ENCODE peak calls at places on chromosomes 13 and 19, in ten cellular contexts. O is cardiac muscle cell, V is heart right ventricle, Y is K562, B is MCF 10A, J is B cell, D is upper lobe of right lung, Z is lower lobe of right lung, T is BJ, M is neural crest cell. R is an unnamed sample.

GRCh38 chr19:12365372-12366162 is at the start of gene ZNF442:
- DNase-seq in Y (peak), B (peak), O (peak), M (peak), T (peak), J (peak), Z (peak), D (peak), V (peak), R (peak)

GRCh38 chr19:11008111-11008510 is 47.3 kb downstream of the SMARCA4 start:
- DNase-seq in T (no peak), O (no peak), V (no peak), Z (no peak), J (no peak), B (no peak), M (no peak), Y (no peak), D (no peak), R (no peak)

GRCh38 chr13:108227651-108228272 is 9.6 kb downstream of the ABHD13 start:
- DNase-seq in T (no peak), J (no peak), O (peak), Y (peak), Z (no peak), V (no peak), B (peak), M (peak), D (no peak), R (no peak)

GRCh38 chr19:17330546-17331253 is 4.0 kb downstream of the ANO8 start:
- DNase-seq in O (no peak), Y (no peak), B (no peak), V (no peak), Z (no peak), M (no peak), J (no peak), D (no peak), T (no peak), R (no peak)

GRCh38 chr19:55157064-55157908 is at the start of gene TNNI3:
- DNase-seq in Y (peak), B (no peak), D (no peak), Z (no peak), O (no peak), V (peak), J (no peak), M (no peak), T (no peak), R (no peak)

GRCh38 chr19:30318936-30319335 is 53.2 kb upstream of the ZNF536 start:
- DNase-seq in Z (no peak), O (no peak), D (no peak), T (no peak), V (no peak), J (no peak), Y (no peak), B (no peak), M (no peak), R (no peak)

GRCh38 chr13:74115138-74115537 is 19.1 kb downstream of the KLF12 start:
- DNase-seq in D (no peak), J (no peak), B (no peak), Z (no peak), V (no peak), M (no peak), O (peak), T (no peak), Y (no peak), R (no peak)

GRCh38 chr13:111968611-111969010 is 98.3 kb upstream of the SOX1 start:
- DNase-seq in D (no peak), B (no peak), T (no peak), M (no peak), Z (no peak), O (no peak), V (no peak), Y (no peak), J (no peak), R (no peak)

GRCh38 chr13:42378383-42378780 is 106.4 kb downstream of the AKAP11 start:
- DNase-seq in T (no peak), O (no peak), V (no peak), Z (no peak), J (no peak), D (no peak), Y (no peak), M (no peak), B (no peak), R (no peak)

GRCh38 chr19:52590728-52591127 is 20.6 kb downstream of the ZNF701 start:
- DNase-seq in J (no peak), V (no peak), B (no peak), Y (no peak), M (no peak), O (no peak), Z (no peak), D (no peak), T (no peak), R (no peak)
- TF ChIP-seq CTCF in J (no peak), V (peak), B (no peak), Y (no peak), M (peak), O (no peak), Z (no peak), D (no peak), T (no peak), R (no peak)

DNA sequence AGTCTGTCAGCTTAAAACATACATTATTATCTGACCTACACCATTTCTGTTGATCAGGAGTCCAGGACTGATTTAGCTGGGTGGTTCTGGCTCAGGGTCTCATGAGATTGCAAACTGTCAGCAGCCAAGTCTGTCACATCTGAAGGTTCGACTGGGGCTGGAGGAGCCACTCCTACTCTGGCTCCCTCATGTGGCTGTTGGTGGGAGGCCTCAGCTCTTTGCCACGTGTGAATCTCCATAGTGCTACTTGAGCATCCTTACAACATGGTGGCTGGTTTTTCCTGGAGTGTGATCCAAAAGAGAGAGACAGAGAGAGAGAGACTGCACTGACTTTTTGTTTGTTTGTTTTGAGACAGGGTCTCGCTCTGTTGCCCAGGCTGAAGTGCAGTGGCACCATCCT is 63.6 kb upstream of the NFIC start:
- DNase-seq in Z (no peak), B (no peak), O (no peak), T (no peak), D (no peak), J (no peak), M (no peak), V (no peak), Y (peak), R (no peak)
- TF ChIP-seq CTCF in Z (no peak), B (no peak), O (no peak), T (no peak), D (no peak), J (no peak), M (peak), V (no peak), Y (peak), R (no peak)

DNA sequence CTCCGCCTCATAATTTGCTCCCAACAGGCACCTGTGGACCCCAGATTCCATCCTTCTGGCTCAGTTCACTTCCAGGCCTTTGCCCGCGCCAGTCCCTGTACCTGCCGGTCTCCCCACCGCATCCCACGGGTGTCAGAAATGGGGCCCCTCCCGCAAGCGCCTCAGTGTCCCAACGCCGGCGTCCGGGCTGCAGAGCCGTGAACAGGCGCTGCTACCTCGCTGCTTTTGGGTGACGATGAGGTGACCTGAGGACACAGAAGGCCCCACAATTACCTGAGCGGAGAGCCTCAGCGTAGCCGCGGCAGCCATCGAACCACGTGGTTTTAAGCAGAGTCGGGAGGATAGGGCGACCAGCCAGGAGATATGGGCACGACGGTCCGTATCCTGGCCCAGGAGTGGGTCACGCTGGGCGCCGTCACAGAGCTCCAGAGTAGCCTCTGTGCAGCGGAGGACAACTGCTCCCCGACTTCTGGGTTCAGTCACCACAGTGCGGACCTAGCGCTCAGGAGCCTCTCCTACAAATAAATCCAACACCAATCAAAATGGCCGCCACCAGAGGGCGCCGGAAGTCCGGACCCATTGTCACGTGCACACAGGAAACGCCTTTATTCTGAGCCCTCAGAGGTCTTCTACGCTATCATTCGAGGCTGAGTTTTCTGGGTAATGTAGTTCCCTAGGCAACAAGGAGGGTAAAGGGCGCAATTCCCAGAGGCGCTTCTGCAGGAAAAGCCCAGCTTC is at the start of gene ZNF814:
- DNase-seq in Z (peak), T (peak), V (peak), D (peak), O (peak), B (no peak), J (peak), Y (peak), M (peak), R (peak)
- TF ChIP-seq CTCF in Z (peak), T (peak), V (peak), D (peak), O (peak), B (peak), J (peak), Y (no peak), M (peak), R (no peak)

DNA sequence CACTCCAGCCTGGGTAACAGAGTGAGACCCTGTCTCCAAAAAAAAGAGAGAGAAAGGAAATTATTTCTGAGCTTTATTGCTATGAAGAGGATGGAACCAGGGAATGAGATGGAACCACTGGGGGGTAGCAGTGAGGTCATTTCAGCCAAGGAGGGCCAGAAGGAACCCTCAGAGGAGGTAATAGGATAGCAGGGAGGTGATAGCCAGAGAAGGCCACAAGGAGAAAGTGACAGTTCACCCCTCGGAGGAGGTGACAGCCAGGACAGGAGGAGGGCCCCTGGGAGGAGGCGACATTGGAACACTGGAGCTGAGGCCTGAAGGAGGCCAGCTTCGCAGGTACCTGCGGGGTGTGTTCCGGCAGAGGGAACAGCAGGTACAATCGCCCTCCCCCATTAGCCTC is 695 bp upstream of the PGPEP1 start:
- DNase-seq in M (no peak), J (no peak), Z (no peak), D (no peak), Y (peak), T (no peak), O (no peak), V (no peak), B (no peak), R (no peak)
- TF ChIP-seq CTCF in M (peak), J (no peak), Z (no peak), D (no peak), Y (peak), T (peak), O (peak), V (peak), B (no peak), R (no peak)

DNA sequence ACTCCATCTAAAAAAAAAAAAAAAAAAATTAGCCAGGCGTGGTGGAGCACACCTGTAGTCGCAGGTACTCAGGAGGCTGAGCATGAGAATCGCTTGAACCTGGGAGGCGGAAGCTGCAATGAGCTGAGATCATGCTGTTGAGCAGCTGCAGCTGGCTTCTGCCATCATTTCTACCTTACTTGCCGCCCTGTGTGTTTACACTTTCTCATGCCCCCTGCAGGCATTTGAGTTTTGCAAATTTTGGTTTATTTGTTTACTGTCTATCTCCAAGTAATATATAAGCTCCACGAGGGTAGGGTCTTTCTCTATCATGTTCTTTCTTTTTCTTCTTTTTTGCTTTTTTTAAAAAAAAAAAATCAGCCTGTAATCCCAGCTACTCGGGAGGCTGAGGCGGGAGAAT is 18.0 kb downstream of the CACNG6 start:
- DNase-seq in Z (no peak), M (no peak), Y (no peak), J (no peak), T (no peak), B (no peak), D (no peak), O (no peak), V (no peak), R (no peak)
- TF ChIP-seq CTCF in Z (no peak), M (no peak), Y (no peak), J (no peak), T (no peak), B (no peak), D (no peak), O (no peak), V (no peak), R (no peak)

DNA sequence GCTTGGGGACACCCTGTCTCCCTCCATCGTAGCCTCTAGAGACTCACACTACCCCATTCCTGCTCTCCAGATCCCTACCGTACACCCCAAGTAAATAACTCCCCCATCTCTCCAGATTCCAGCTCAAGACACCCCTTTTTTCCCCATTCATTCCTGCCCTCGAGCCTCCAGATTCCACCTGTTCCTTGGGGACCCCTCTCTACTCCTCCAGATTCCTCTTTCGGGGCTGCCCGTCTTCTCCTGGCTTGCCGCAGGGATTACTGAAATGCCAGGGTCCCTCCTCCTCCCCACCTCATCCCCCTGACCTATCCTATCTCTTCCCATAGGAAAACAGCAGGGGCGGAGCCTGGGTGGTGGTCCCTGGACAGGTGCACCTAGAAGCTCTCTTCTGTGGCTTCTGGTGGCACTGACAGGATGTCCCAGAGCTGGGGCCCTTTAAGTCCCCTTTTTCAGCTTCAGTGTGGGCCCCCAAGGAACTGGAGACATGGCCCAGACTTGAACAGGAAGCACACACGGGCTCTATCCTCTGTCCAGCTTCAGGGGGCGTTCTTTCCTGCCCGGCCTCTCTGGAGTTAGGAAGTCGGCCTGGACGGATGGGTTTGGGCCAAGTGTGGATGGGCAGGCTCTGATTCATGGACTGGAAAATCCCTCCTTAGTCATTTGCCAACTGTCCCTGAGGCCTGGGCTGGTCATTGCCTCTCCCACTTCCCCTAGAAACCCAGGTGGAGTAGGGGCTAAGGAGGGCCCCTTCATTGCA is 1.2 kb downstream of the ZSWIM4 start:
- DNase-seq in M (no peak), V (peak), D (peak), Y (no peak), Z (peak), T (peak), J (no peak), B (peak), O (peak), R (peak)
- TF ChIP-seq CTCF in M (no peak), V (peak), D (peak), Y (no peak), Z (peak), T (peak), J (no peak), B (peak), O (peak), R (no peak)

DNA sequence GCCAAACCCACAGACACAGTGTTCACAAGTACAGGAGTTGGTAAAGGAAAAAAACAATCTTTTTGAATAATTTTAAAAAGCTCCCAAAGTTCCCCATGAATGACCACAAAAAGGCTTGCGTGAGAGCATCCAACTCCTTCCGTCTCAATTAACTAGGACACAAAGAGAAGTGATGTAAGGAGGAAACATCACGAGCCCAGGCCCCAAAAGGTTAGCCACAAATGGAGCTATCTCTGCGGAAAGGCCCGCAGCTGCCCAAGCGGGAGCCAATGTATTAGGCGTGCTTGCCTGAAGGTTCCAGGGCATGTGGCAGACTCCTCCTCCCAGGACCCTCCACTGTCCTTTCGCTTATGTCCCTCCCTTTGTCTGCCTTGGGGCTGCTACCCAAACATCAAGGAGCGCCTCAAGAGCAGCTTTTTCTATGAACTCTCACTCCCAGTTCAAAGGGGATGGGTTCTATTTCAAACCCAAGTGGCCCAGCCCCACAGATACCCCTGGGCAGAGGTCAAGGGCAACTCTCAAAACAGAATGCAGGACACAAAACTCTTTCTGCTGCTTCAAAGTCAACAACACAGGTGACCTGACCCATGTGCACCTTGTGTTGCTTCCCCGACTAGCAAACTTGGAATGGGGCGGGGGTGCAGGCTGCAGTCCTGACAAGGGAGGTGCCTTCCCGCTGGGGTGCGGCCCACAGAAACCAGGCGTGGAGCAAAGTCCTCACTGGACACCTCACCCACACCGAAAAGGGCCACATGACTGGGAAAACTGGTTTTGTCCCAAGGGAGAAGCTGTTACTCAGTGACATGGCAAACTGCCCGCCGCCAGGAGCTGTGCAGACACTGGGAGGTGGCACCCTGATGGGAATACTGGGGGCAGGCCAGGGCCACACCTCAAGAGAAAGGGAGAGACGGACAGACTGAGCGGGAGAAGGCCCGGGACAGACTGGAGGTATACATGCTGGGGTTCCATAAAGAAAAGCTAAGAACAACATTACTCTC is 17.6 kb downstream of the ZC3H4 start:
- DNase-seq in J (no peak), Z (peak), Y (no peak), D (peak), V (peak), T (no peak), M (no peak), O (peak), B (peak), R (no peak)
- TF ChIP-seq CTCF in J (no peak), Z (no peak), Y (no peak), D (no peak), V (no peak), T (no peak), M (no peak), O (no peak), B (no peak), R (no peak)

GRCh38 chr19:1512671-1513491 is at the start of gene ADAMTSL5:
- DNase-seq in M (no peak), D (peak), B (peak), Y (peak), T (no peak), Z (no peak), V (peak), J (no peak), O (peak), R (no peak)
- TF ChIP-seq CTCF in M (peak), D (no peak), B (peak), Y (no peak), T (no peak), Z (no peak), V (peak), J (no peak), O (no peak), R (no peak)

GRCh38 chr19:7994114-7994513 is 11.3 kb downstream of the ELAVL1 start:
- DNase-seq in J (no peak), T (no peak), O (no peak), D (no peak), Y (no peak), B (no peak), V (no peak), Z (no peak), M (no peak), R (no peak)
- TF ChIP-seq CTCF in J (no peak), T (no peak), O (no peak), D (no peak), Y (no peak), B (no peak), V (no peak), Z (no peak), M (no peak), R (no peak)

GRCh38 chr13:83943530-83944279 is 61.4 kb upstream of the SLITRK1 start:
- DNase-seq in B (no peak), V (no peak), T (no peak), O (peak), Z (no peak), D (no peak), M (no peak), J (no peak), Y (no peak), R (no peak)
- TF ChIP-seq CTCF in B (no peak), V (no peak), T (no peak), O (no peak), Z (no peak), D (no peak), M (no peak), J (no peak), Y (no peak), R (no peak)

R was measured in omental fat pad.